ENCODE peak calls at places on chromosomes 5 and 9, in ten cellular contexts. G is AG04450; I is K562; B is stimulated activated CD4-positive, alpha-beta T cell treated with anti-CD3 and anti-CD28 coated beads, Interleukin-4, amount 100 ng/mL, for 24 hours; F is HFF-Myc; V is RWPE1; N is NCI-H146; M is RCC 7860; Q is astrocyte of the spinal cord; Z is mesendoderm. X is an unnamed sample.

GRCh38 chr5:101716941-101717340 is 579.1 kb downstream of the SLCO4C1 start:
- DNase-seq in G (no peak), I (no peak), B (no peak), F (no peak), V (no peak), N (peak), M (no peak), Q (no peak), Z (no peak), X (no peak)

GRCh38 chr9:134557331-134557730 is 84.3 kb upstream of the COL5A1 start:
- DNase-seq in G (no peak), I (no peak), B (no peak), F (no peak), V (no peak), N (no peak), M (no peak), Q (no peak), Z (no peak), X (no peak)

GRCh38 chr5:1227669-1228068 is 2.5 kb downstream of the SLC6A18 start:
- DNase-seq in G (no peak), I (no peak), B (no peak), F (no peak), V (peak), N (peak), M (peak), Q (no peak), Z (no peak), X (no peak)

GRCh38 chr5:135950611-135951010 is 4.2 kb downstream of the LECT2 start:
- DNase-seq in G (peak), I (no peak), B (no peak), F (peak), V (no peak), N (no peak), M (no peak), Q (peak), Z (no peak), X (no peak)

GRCh38 chr9:123925820-123926219 is 4.1 kb downstream of the DENND1A start:
- DNase-seq in G (no peak), I (no peak), B (no peak), F (peak), V (no peak), N (no peak), M (peak), Q (no peak), Z (no peak), X (no peak)

GRCh38 chr9:107020040-107020530 is 157.1 kb downstream of the ZNF462 start:
- DNase-seq in G (peak), I (no peak), B (no peak), F (peak), V (peak), N (no peak), M (peak), Q (peak), Z (peak), X (no peak)

GRCh38 chr5:170748986-170749385 is 34.5 kb upstream of the GABRP start:
- DNase-seq in G (no peak), I (no peak), B (no peak), F (no peak), V (no peak), N (no peak), M (no peak), Q (no peak), Z (no peak), X (no peak)

GRCh38 chr9:103804077-103804735 is 289.9 kb upstream of the SMC2 start:
- DNase-seq in G (no peak), I (no peak), B (no peak), F (no peak), V (peak), N (no peak), M (peak), Q (peak), Z (no peak), X (no peak)

GRCh38 chr9:109115931-109116541 is 3.7 kb downstream of the TMEM245 start:
- DNase-seq in G (no peak), I (no peak), B (no peak), F (no peak), V (no peak), N (no peak), M (no peak), Q (peak), Z (no peak), X (no peak)

GRCh38 chr5:2557435-2557834 is 194.0 kb downstream of the IRX2 start:
- DNase-seq in G (no peak), I (no peak), B (no peak), F (no peak), V (no peak), N (peak), M (no peak), Q (no peak), Z (no peak), X (no peak)

GRCh38 chr9:83601463-83601862 is 21.5 kb upstream of the IDNK start:
- DNase-seq in G (no peak), I (no peak), B (no peak), F (no peak), V (no peak), N (no peak), M (no peak), Q (no peak), Z (no peak), X (no peak)

GRCh38 chr5:14212838-14213237 is 69.7 kb downstream of the TRIO start:
- DNase-seq in G (no peak), I (no peak), B (no peak), F (no peak), V (no peak), N (no peak), M (no peak), Q (no peak), Z (no peak), X (no peak)

GRCh38 chr9:70340572-70340971 is 73.9 kb downstream of the KLF9 start:
- DNase-seq in G (no peak), I (peak), B (no peak), F (no peak), V (peak), N (no peak), M (peak), Q (peak), Z (no peak), X (peak)

GRCh38 chr9:109467936-109468335 is 30.2 kb downstream of the PTPN3 start:
- DNase-seq in G (no peak), I (no peak), B (no peak), F (no peak), V (no peak), N (peak), M (no peak), Q (peak), Z (no peak), X (peak)

GRCh38 chr5:135027318-135027698 is 6.7 kb downstream of the PITX1 start:
- DNase-seq in G (no peak), I (no peak), B (no peak), F (no peak), V (no peak), N (no peak), M (no peak), Q (no peak), Z (no peak), X (no peak)

GRCh38 chr5:1228121-1228520 is 2.9 kb downstream of the SLC6A18 start:
- DNase-seq in G (no peak), I (no peak), B (no peak), F (no peak), V (no peak), N (no peak), M (no peak), Q (no peak), Z (no peak), X (no peak)

GRCh38 chr9:118533850-118534249 is 829.6 kb downstream of the TLR4 start:
- DNase-seq in G (no peak), I (no peak), B (no peak), F (no peak), V (no peak), N (no peak), M (no peak), Q (no peak), Z (no peak), X (peak)

GRCh38 chr9:128372188-128372641 is 1.0 kb downstream of the URM1 start:
- DNase-seq in G (no peak), I (no peak), B (no peak), F (no peak), V (no peak), N (no peak), M (no peak), Q (no peak), Z (no peak), X (peak)

GRCh38 chr5:179314606-179315355 is 30.5 kb downstream of the ADAMTS2 start:
- DNase-seq in G (no peak), I (no peak), B (no peak), F (no peak), V (no peak), N (no peak), M (no peak), Q (no peak), Z (no peak), X (no peak)

GRCh38 chr5:154618696-154619095 is 136.5 kb upstream of the LARP1 start:
- DNase-seq in G (no peak), I (no peak), B (no peak), F (peak), V (no peak), N (no peak), M (no peak), Q (no peak), Z (no peak), X (no peak)

GRCh38 chr5:111743521-111743920 is 13.5 kb downstream of the NREP start:
- DNase-seq in G (no peak), I (no peak), B (no peak), F (no peak), V (no peak), N (no peak), M (no peak), Q (no peak), Z (no peak), X (no peak)

GRCh38 chr5:54883374-54884194 is 101.8 kb downstream of the ESM1 start:
- DNase-seq in G (no peak), I (peak), B (no peak), F (no peak), V (peak), N (no peak), M (no peak), Q (peak), Z (peak), X (peak)

GRCh38 chr5:33969572-33970452 is 14.7 kb downstream of the SLC45A2 start:
- DNase-seq in G (peak), I (peak), B (no peak), F (peak), V (peak), N (peak), M (peak), Q (peak), Z (peak), X (peak)

GRCh38 chr5:172171118-172171775 is 16.8 kb downstream of the STK10 start:
- DNase-seq in G (no peak), I (no peak), B (no peak), F (no peak), V (no peak), N (no peak), M (no peak), Q (no peak), Z (no peak), X (no peak)

GRCh38 chr5:162283611-162284010 is 216.0 kb downstream of the GABRG2 start:
- DNase-seq in G (no peak), I (no peak), B (no peak), F (no peak), V (no peak), N (no peak), M (no peak), Q (no peak), Z (peak), X (no peak)

GRCh38 chr5:69329905-69330489 is 2.6 kb downstream of the CCDC125 start:
- DNase-seq in G (no peak), I (no peak), B (no peak), F (no peak), V (no peak), N (no peak), M (no peak), Q (no peak), Z (no peak), X (no peak)

GRCh38 chr9:68625559-68625958 is 79.5 kb upstream of the PIP5K1B start:
- DNase-seq in G (no peak), I (no peak), B (no peak), F (no peak), V (no peak), N (peak), M (no peak), Q (no peak), Z (no peak), X (no peak)

GRCh38 chr9:37324691-37325490 is 97.6 kb upstream of the GRHPR start:
- DNase-seq in G (no peak), I (no peak), B (no peak), F (no peak), V (no peak), N (no peak), M (no peak), Q (no peak), Z (no peak), X (no peak)

GRCh38 chr9:17135578-17135904 is 701 bp downstream of the CNTLN start:
- DNase-seq in G (no peak), I (no peak), B (no peak), F (no peak), V (no peak), N (peak), M (no peak), Q (no peak), Z (peak), X (peak)

GRCh38 chr5:1127991-1128785 is 16.3 kb upstream of the SLC12A7 start:
- DNase-seq in G (no peak), I (no peak), B (no peak), F (no peak), V (no peak), N (peak), M (no peak), Q (no peak), Z (no peak), X (no peak)

GRCh38 chr5:166980666-166981065 is 1310.8 kb upstream of the WWC1 start:
- DNase-seq in G (no peak), I (no peak), B (no peak), F (no peak), V (no peak), N (no peak), M (no peak), Q (no peak), Z (no peak), X (no peak)